ENCODE peak calls at places on chromosome 16, in five cellular contexts. J, R, T, L and Q are unnamed samples.

GRCh38 chr16:65249768-65250167 is 127.9 kb upstream of the CDH11 start:
- DNase-seq in J (no peak), R (no peak), T (no peak), L (peak; percentile 6), Q (peak; percentile 27)

GRCh38 chr16:71499775-71500364 is 10.7 kb upstream of the ZNF19 start:
- DNase-seq in J (peak; percentile 47), R (peak; percentile 27), T (peak; percentile 57), L (peak; percentile 44), Q (peak; percentile 48)

GRCh38 chr16:67128417-67128816 is 18.7 kb downstream of the PHAF1 start:
- DNase-seq in J (no peak), R (no peak), T (no peak), L (no peak), Q (no peak)

GRCh38 chr16:52399116-52399515 is 147.8 kb downstream of the TOX3 start:
- DNase-seq in J (no peak), R (no peak), T (no peak), L (no peak), Q (no peak)

GRCh38 chr16:50570354-50570753 is 22.2 kb downstream of the NKD1 start:
- DNase-seq in J (no peak), R (no peak), T (no peak), L (no peak), Q (no peak)

GRCh38 chr16:2691491-2692248 is 9.3 kb downstream of the KCTD5 start:
- DNase-seq in J (no peak), R (no peak), T (no peak), L (no peak), Q (peak; percentile 48)

GRCh38 chr16:3131755-3132377 is 3.0 kb upstream of the ZNF213 start:
- DNase-seq in J (peak; percentile 80), R (no peak), T (peak; percentile 38), L (peak; percentile 38), Q (peak; percentile 36)

GRCh38 chr16:68893710-68894705 is 50.7 kb downstream of the TANGO6 start:
- DNase-seq in J (peak; percentile 55), R (no peak), T (no peak), L (peak; percentile 3), Q (peak; percentile 57)

GRCh38 chr16:62821771-62822170 is 785.5 kb upstream of the CDH8 start:
- DNase-seq in J (no peak), R (no peak), T (no peak), L (no peak), Q (no peak)

GRCh38 chr16:3046506-3047386 is at the start of gene MMP25:
- DNase-seq in J (no peak), R (no peak), T (no peak), L (no peak), Q (no peak)

GRCh38 chr16:275786-276232 is at the start of gene RGS11:
- DNase-seq in J (no peak), R (no peak), T (no peak), L (no peak), Q (no peak)

GRCh38 chr16:75555213-75555706 is 792 bp downstream of the TMEM231 start:
- DNase-seq in J (peak; percentile 88), R (peak; percentile 67), T (peak; percentile 92), L (peak; percentile 94), Q (peak; percentile 69)

GRCh38 chr16:67648088-67648763 is 3.3 kb downstream of the CARMIL2 start:
- DNase-seq in J (no peak), R (no peak), T (no peak), L (no peak), Q (no peak)

GRCh38 chr16:87812200-87812656 is 46.4 kb upstream of the KLHDC4 start:
- DNase-seq in J (no peak), R (no peak), T (no peak), L (no peak), Q (peak; percentile 48)

GRCh38 chr16:51035110-51035498 is 116.0 kb downstream of the SALL1 start:
- DNase-seq in J (no peak), R (no peak), T (peak; percentile 7), L (peak; percentile 42), Q (peak; percentile 5)

GRCh38 chr16:47977802-47978201 is 178.0 kb downstream of the ABCC12 start:
- DNase-seq in J (no peak), R (no peak), T (no peak), L (no peak), Q (no peak)

GRCh38 chr16:80009971-80010659 is 409.6 kb upstream of the MAF start:
- DNase-seq in J (no peak), R (no peak), T (no peak), L (no peak), Q (no peak)

GRCh38 chr16:70740174-70740918 is 54.5 kb upstream of the MTSS2 start:
- DNase-seq in J (no peak), R (no peak), T (no peak), L (no peak), Q (no peak)

GRCh38 chr16:58859958-58860669 is 126.0 kb upstream of the GOT2 start:
- DNase-seq in J (no peak), R (no peak), T (no peak), L (no peak), Q (no peak)

GRCh38 chr16:391885-392335 is 5.1 kb upstream of the NME4 start:
- DNase-seq in J (peak; percentile 79), R (peak; percentile 33), T (peak; percentile 83), L (peak; percentile 82), Q (peak; percentile 60)

GRCh38 chr16:81520560-81521135 is 76.0 kb downstream of the CMIP start:
- DNase-seq in J (no peak), R (no peak), T (no peak), L (no peak), Q (no peak)

GRCh38 chr16:58299757-58300349 is 5.0 kb upstream of the PRSS54 start:
- DNase-seq in J (peak; percentile 30), R (peak; percentile 7), T (peak; percentile 23), L (peak; percentile 13), Q (no peak)

GRCh38 chr16:30557397-30557949 is 701 bp downstream of the ZNF764 start:
- DNase-seq in J (no peak), R (no peak), T (no peak), L (no peak), Q (no peak)

GRCh38 chr16:85746431-85747227 is 4.3 kb downstream of the C16orf74 start:
- DNase-seq in J (no peak), R (no peak), T (peak; percentile 48), L (peak; percentile 85), Q (no peak)

GRCh38 chr16:62404857-62405611 is 368.8 kb upstream of the CDH8 start:
- DNase-seq in J (no peak), R (no peak), T (no peak), L (no peak), Q (no peak)

GRCh38 chr16:12613131-12613991 is 190.3 kb downstream of the CPPED1 start:
- DNase-seq in J (no peak), R (no peak), T (peak; percentile 42), L (peak; percentile 85), Q (no peak)

GRCh38 chr16:83899272-83899897 is 470 bp downstream of the MLYCD start:
- DNase-seq in J (peak; percentile 13), R (no peak), T (peak; percentile 58), L (peak; percentile 66), Q (peak; percentile 53)

GRCh38 chr16:53291757-53292392 is 142.4 kb upstream of the RBL2 start:
- DNase-seq in J (no peak), R (no peak), T (peak; percentile 55), L (no peak), Q (no peak)

GRCh38 chr16:49019826-49020401 is 261.7 kb downstream of the CBLN1 start:
- DNase-seq in J (no peak), R (peak; percentile 65), T (no peak), L (peak; percentile 67), Q (no peak)

GRCh38 chr16:11679250-11679649 is 11.0 kb downstream of the SNN start:
- DNase-seq in J (no peak), R (no peak), T (no peak), L (no peak), Q (no peak)

GRCh38 chr16:8773537-8773936 is 23.9 kb downstream of the TMEM186 start:
- DNase-seq in J (no peak), R (no peak), T (no peak), L (no peak), Q (no peak)

GRCh38 chr16:68257251-68257905 is 6.9 kb upstream of the SLC7A6 start:
- DNase-seq in J (no peak), R (no peak), T (no peak), L (no peak), Q (no peak)